ENCODE peak calls at places on chromosomes 13 and 19, in eight cellular contexts. One of them, this sample, is unnamed.

GRCh38 chr13:75180805-75181455 is 301.0 kb downstream of the TBC1D4 start:
- DNase-seq in neural progenitor cell: no peak
- DNase-seq in mammary epithelial cell: no peak
- DNase-seq in H9: no peak
- DNase-seq in neuronal stem cell: no peak
- DNase-seq in K562: no peak
- DNase-seq in SK-N-SH: no peak
- DNase-seq in fibroblast of lung: peak; percentile 78
- DNase-seq in this sample: peak; percentile 50

GRCh38 chr19:58584498-58585441 is 11.6 kb upstream of the MZF1 start:
- DNase-seq in mammary epithelial cell: no peak
- DNase-seq in neural progenitor cell: no peak
- DNase-seq in K562: peak; percentile 34
- DNase-seq in SK-N-SH: no peak
- DNase-seq in H9: peak; percentile 8
- DNase-seq in fibroblast of lung: no peak
- DNase-seq in neuronal stem cell: no peak
- DNase-seq in this sample: no peak

GRCh38 chr13:25267715-25268114 is 19.6 kb downstream of the MTMR6 start:
- DNase-seq in neuronal stem cell: no peak
- DNase-seq in H9: no peak
- DNase-seq in fibroblast of lung: peak; percentile 4
- DNase-seq in mammary epithelial cell: no peak
- DNase-seq in SK-N-SH: peak; percentile 17
- DNase-seq in K562: no peak
- DNase-seq in neural progenitor cell: no peak
- DNase-seq in this sample: peak; percentile 26

GRCh38 chr19:19540707-19541515 is 2.8 kb downstream of the CILP2 start:
- DNase-seq in K562: peak; percentile 94
- DNase-seq in mammary epithelial cell: peak; percentile 57
- DNase-seq in H9: peak; percentile 99
- DNase-seq in neural progenitor cell: peak; percentile 76
- DNase-seq in neuronal stem cell: peak; percentile 57
- DNase-seq in fibroblast of lung: peak; percentile 17
- DNase-seq in SK-N-SH: peak; percentile 97
- DNase-seq in this sample: no peak

GRCh38 chr13:95644611-95645052 is at the start of gene DZIP1:
- DNase-seq in H9: peak; percentile 96
- DNase-seq in K562: peak; percentile 11
- DNase-seq in neuronal stem cell: peak; percentile 78
- DNase-seq in SK-N-SH: peak; percentile 90
- DNase-seq in mammary epithelial cell: peak; percentile 77
- DNase-seq in fibroblast of lung: peak; percentile 88
- DNase-seq in neural progenitor cell: peak; percentile 94
- DNase-seq in this sample: peak; percentile 83

GRCh38 chr13:24263652-24264051 is 45.7 kb upstream of the C1QTNF9 start:
- DNase-seq in H9: no peak
- DNase-seq in fibroblast of lung: peak; percentile 69
- DNase-seq in K562: no peak
- DNase-seq in neuronal stem cell: no peak
- DNase-seq in SK-N-SH: no peak
- DNase-seq in neural progenitor cell: no peak
- DNase-seq in mammary epithelial cell: no peak
- DNase-seq in this sample: peak; percentile 88

GRCh38 chr13:48585456-48585840 is 52.6 kb upstream of the RCBTB2 start:
- DNase-seq in neuronal stem cell: peak; percentile 43
- DNase-seq in mammary epithelial cell: peak; percentile 95
- DNase-seq in neural progenitor cell: peak; percentile 68
- DNase-seq in K562: no peak
- DNase-seq in fibroblast of lung: peak; percentile 82
- DNase-seq in H9: no peak
- DNase-seq in SK-N-SH: no peak
- DNase-seq in this sample: no peak

GRCh38 chr19:33429891-33430673 is 56.6 kb downstream of the CEBPG start:
- DNase-seq in K562: no peak
- DNase-seq in fibroblast of lung: no peak
- DNase-seq in neural progenitor cell: no peak
- DNase-seq in neuronal stem cell: no peak
- DNase-seq in H9: no peak
- DNase-seq in SK-N-SH: no peak
- DNase-seq in mammary epithelial cell: no peak
- DNase-seq in this sample: no peak

GRCh38 chr13:43783820-43784219 is 3.0 kb downstream of the ENOX1 start:
- DNase-seq in K562: no peak
- DNase-seq in SK-N-SH: peak; percentile 56
- DNase-seq in H9: no peak
- DNase-seq in mammary epithelial cell: peak; percentile 62
- DNase-seq in neuronal stem cell: no peak
- DNase-seq in neural progenitor cell: peak; percentile 55
- DNase-seq in fibroblast of lung: peak; percentile 16
- DNase-seq in this sample: peak; percentile 8

GRCh38 chr19:45019187-45019586 is 17.9 kb downstream of the RELB start:
- DNase-seq in fibroblast of lung: no peak
- DNase-seq in neuronal stem cell: no peak
- DNase-seq in neural progenitor cell: no peak
- DNase-seq in K562: no peak
- DNase-seq in SK-N-SH: no peak
- DNase-seq in H9: no peak
- DNase-seq in mammary epithelial cell: no peak
- DNase-seq in this sample: no peak

GRCh38 chr19:14091086-14091884 is 734 bp upstream of the SAMD1 start:
- DNase-seq in neural progenitor cell: no peak
- DNase-seq in fibroblast of lung: peak; percentile 67
- DNase-seq in mammary epithelial cell: peak; percentile 48
- DNase-seq in neuronal stem cell: peak; percentile 78
- DNase-seq in H9: no peak
- DNase-seq in SK-N-SH: peak; percentile 93
- DNase-seq in K562: peak; percentile 61
- DNase-seq in this sample: peak; percentile 64

GRCh38 chr13:46295531-46296464 is 84.1 kb downstream of the LRRC63 start:
- DNase-seq in fibroblast of lung: peak; percentile 96
- DNase-seq in H9: no peak
- DNase-seq in K562: no peak
- DNase-seq in mammary epithelial cell: peak; percentile 86
- DNase-seq in neuronal stem cell: no peak
- DNase-seq in SK-N-SH: no peak
- DNase-seq in neural progenitor cell: no peak
- DNase-seq in this sample: peak; percentile 83

GRCh38 chr13:28138756-28139470 is 568 bp downstream of the PAN3 start:
- DNase-seq in SK-N-SH: peak; percentile 85
- DNase-seq in K562: peak; percentile 73
- DNase-seq in neural progenitor cell: peak; percentile 90
- DNase-seq in mammary epithelial cell: peak; percentile 84
- DNase-seq in neuronal stem cell: peak; percentile 77
- DNase-seq in H9: peak; percentile 81
- DNase-seq in fibroblast of lung: peak; percentile 95
- DNase-seq in this sample: peak; percentile 91

GRCh38 chr19:48529156-48529555 is 17.5 kb upstream of the LMTK3 start:
- DNase-seq in K562: no peak
- DNase-seq in SK-N-SH: no peak
- DNase-seq in H9: no peak
- DNase-seq in fibroblast of lung: no peak
- DNase-seq in neuronal stem cell: no peak
- DNase-seq in mammary epithelial cell: no peak
- DNase-seq in neural progenitor cell: no peak
- DNase-seq in this sample: no peak

GRCh38 chr19:3413796-3414327 is 47.5 kb downstream of the NFIC start:
- DNase-seq in K562: no peak
- DNase-seq in neuronal stem cell: no peak
- DNase-seq in fibroblast of lung: no peak
- DNase-seq in neural progenitor cell: no peak
- DNase-seq in SK-N-SH: peak; percentile 58
- DNase-seq in H9: no peak
- DNase-seq in mammary epithelial cell: no peak
- DNase-seq in this sample: no peak

GRCh38 chr19:38557205-38557799 is 60.5 kb downstream of the MAP4K1 start:
- DNase-seq in K562: peak; percentile 77
- DNase-seq in H9: no peak
- DNase-seq in fibroblast of lung: no peak
- DNase-seq in neural progenitor cell: no peak
- DNase-seq in SK-N-SH: no peak
- DNase-seq in mammary epithelial cell: no peak
- DNase-seq in neuronal stem cell: no peak
- DNase-seq in this sample: no peak

GRCh38 chr13:40377783-40378182 is 288.7 kb downstream of the FOXO1 start:
- DNase-seq in mammary epithelial cell: no peak
- DNase-seq in K562: no peak
- DNase-seq in fibroblast of lung: peak; percentile 78
- DNase-seq in SK-N-SH: no peak
- DNase-seq in H9: no peak
- DNase-seq in neuronal stem cell: no peak
- DNase-seq in neural progenitor cell: no peak
- DNase-seq in this sample: no peak
- H2AFZ ChIP-seq in mammary epithelial cell: no peak overlapping the region
- H2AFZ ChIP-seq in K562: no peak overlapping the region
- H2AFZ ChIP-seq in fibroblast of lung: no peak overlapping the region
- H2AFZ ChIP-seq in SK-N-SH: no peak overlapping the region
- H2AFZ ChIP-seq in H9: no peak overlapping the region
- H2AFZ ChIP-seq in neuronal stem cell: no peak overlapping the region
- H2AFZ ChIP-seq in neural progenitor cell: no peak overlapping the region
- H2AFZ ChIP-seq in this sample: no peak overlapping the region

GRCh38 chr13:33775339-33776108 is 42.4 kb upstream of the RFC3 start:
- DNase-seq in neuronal stem cell: no peak
- DNase-seq in mammary epithelial cell: no peak
- DNase-seq in neural progenitor cell: peak; percentile 28
- DNase-seq in K562: no peak
- DNase-seq in SK-N-SH: no peak
- DNase-seq in fibroblast of lung: no peak
- DNase-seq in H9: no peak
- DNase-seq in this sample: no peak

GRCh38 chr13:33771296-33771695 is 46.7 kb upstream of the RFC3 start:
- DNase-seq in mammary epithelial cell: no peak
- DNase-seq in H9: no peak
- DNase-seq in neuronal stem cell: no peak
- DNase-seq in SK-N-SH: no peak
- DNase-seq in K562: no peak
- DNase-seq in neural progenitor cell: no peak
- DNase-seq in fibroblast of lung: no peak
- DNase-seq in this sample: no peak

DNA sequence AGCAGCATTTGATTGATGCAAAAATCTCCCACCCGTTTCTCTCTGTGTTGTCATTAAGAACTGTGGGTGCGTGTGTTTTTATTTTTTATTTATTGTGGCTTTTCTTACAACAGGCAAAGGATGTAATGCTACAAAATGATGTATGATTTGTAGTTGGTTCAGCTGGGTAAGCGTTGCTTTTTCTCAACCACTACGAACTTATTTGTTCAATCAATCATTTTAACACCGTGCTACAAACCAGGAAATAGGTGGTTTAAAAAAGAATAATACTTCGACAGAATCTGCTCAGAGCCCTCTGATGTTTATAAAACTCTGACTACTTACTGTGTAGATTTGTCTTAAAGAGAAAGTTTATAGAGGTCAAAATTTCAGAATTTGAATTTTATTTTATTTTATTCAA is 41.4 kb upstream of the RFC3 start:
- DNase-seq in mammary epithelial cell: no peak
- DNase-seq in neuronal stem cell: no peak
- DNase-seq in SK-N-SH: no peak
- DNase-seq in H9: no peak
- DNase-seq in neural progenitor cell: no peak
- DNase-seq in fibroblast of lung: no peak
- DNase-seq in K562: no peak
- DNase-seq in this sample: no peak
- H2AFZ ChIP-seq in mammary epithelial cell: no peak overlapping the region
- H2AFZ ChIP-seq in neuronal stem cell: no peak overlapping the region
- H2AFZ ChIP-seq in SK-N-SH: no peak overlapping the region
- H2AFZ ChIP-seq in H9: no peak overlapping the region
- H2AFZ ChIP-seq in neural progenitor cell: peak overlapping the region; percentile 73
- H2AFZ ChIP-seq in fibroblast of lung: no peak overlapping the region
- H2AFZ ChIP-seq in K562: no peak overlapping the region
- H2AFZ ChIP-seq in this sample: no peak overlapping the region

GRCh38 chr19:6586726-6587092 is 4.2 kb downstream of the CD70 start:
- DNase-seq in neural progenitor cell: no peak
- DNase-seq in K562: no peak
- DNase-seq in fibroblast of lung: no peak
- DNase-seq in H9: no peak
- DNase-seq in SK-N-SH: no peak
- DNase-seq in neuronal stem cell: no peak
- DNase-seq in mammary epithelial cell: no peak
- DNase-seq in this sample: no peak
- H2AFZ ChIP-seq in neural progenitor cell: peak overlapping the region; percentile 95
- H2AFZ ChIP-seq in K562: peak overlapping the region; percentile 85
- H2AFZ ChIP-seq in fibroblast of lung: peak overlapping the region; percentile 50
- H2AFZ ChIP-seq in H9: no peak overlapping the region
- H2AFZ ChIP-seq in SK-N-SH: no peak overlapping the region
- H2AFZ ChIP-seq in neuronal stem cell: peak overlapping the region; percentile 62
- H2AFZ ChIP-seq in mammary epithelial cell: peak overlapping the region; percentile 86
- H2AFZ ChIP-seq in this sample: no peak overlapping the region

GRCh38 chr13:34627499-34627898 is 314.6 kb upstream of the NBEA start:
- DNase-seq in H9: no peak
- DNase-seq in mammary epithelial cell: no peak
- DNase-seq in SK-N-SH: no peak
- DNase-seq in K562: no peak
- DNase-seq in fibroblast of lung: no peak
- DNase-seq in neural progenitor cell: peak; percentile 68
- DNase-seq in neuronal stem cell: peak; percentile 80
- DNase-seq in this sample: no peak
- H2AFZ ChIP-seq in H9: no peak overlapping the region
- H2AFZ ChIP-seq in mammary epithelial cell: no peak overlapping the region
- H2AFZ ChIP-seq in SK-N-SH: no peak overlapping the region
- H2AFZ ChIP-seq in K562: no peak overlapping the region
- H2AFZ ChIP-seq in fibroblast of lung: no peak overlapping the region
- H2AFZ ChIP-seq in neural progenitor cell: no peak overlapping the region
- H2AFZ ChIP-seq in neuronal stem cell: no peak overlapping the region
- H2AFZ ChIP-seq in this sample: no peak overlapping the region

DNA sequence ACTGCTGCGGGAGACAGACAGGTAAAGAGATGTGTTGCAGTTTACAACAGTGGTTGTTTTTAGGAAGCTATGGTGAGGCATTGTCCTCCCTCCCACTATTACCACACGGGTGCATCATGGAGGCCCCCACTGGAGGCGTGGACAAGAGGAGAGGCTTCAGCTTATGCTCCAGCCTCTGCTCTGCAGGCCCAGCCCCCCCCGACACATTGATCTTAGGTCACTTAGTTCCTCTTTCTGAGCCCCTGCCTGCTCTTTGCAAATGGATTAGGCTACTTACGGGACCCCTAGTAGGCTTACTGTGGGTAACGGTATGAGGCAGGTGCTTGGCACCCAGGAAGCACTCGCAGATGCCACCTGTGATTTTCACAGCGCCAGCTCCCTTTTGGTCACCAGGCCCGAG is 123.9 kb downstream of the SLC7A1 start:
- DNase-seq in fibroblast of lung: no peak
- DNase-seq in neural progenitor cell: no peak
- DNase-seq in SK-N-SH: no peak
- DNase-seq in K562: no peak
- DNase-seq in H9: no peak
- DNase-seq in mammary epithelial cell: no peak
- DNase-seq in neuronal stem cell: no peak
- DNase-seq in this sample: no peak
- H2AFZ ChIP-seq in fibroblast of lung: no peak overlapping the region
- H2AFZ ChIP-seq in neural progenitor cell: no peak overlapping the region
- H2AFZ ChIP-seq in SK-N-SH: no peak overlapping the region
- H2AFZ ChIP-seq in K562: no peak overlapping the region
- H2AFZ ChIP-seq in H9: no peak overlapping the region
- H2AFZ ChIP-seq in mammary epithelial cell: no peak overlapping the region
- H2AFZ ChIP-seq in neuronal stem cell: no peak overlapping the region
- H2AFZ ChIP-seq in this sample: peak overlapping the region; percentile 8

This sample was measured in IMR-90.